ENCODE peak calls at places on chromosome 20, in eight cellular contexts. R is RWPE1, Y is KG1, M is T-helper 2 cell, E is HT1080, Z is mesendoderm, Q is lower leg skin, J is GM20000. X is an unnamed sample.

GRCh38 chr20:35663813-35664543 is 722 bp downstream of the CPNE1 start:
- DNase-seq in R (peak), Y (no peak), M (peak), E (peak), Z (peak), Q (peak), J (peak), X (peak)

GRCh38 chr20:49758781-49759180 is 45.1 kb upstream of the B4GALT5 start:
- DNase-seq in R (no peak), Y (no peak), M (no peak), E (no peak), Z (no peak), Q (no peak), J (no peak), X (no peak)

GRCh38 chr20:32963176-32963575 is 41.1 kb downstream of the SUN5 start:
- DNase-seq in R (no peak), Y (no peak), M (no peak), E (no peak), Z (no peak), Q (no peak), J (no peak), X (peak)

GRCh38 chr20:58294497-58295455 is 14.7 kb upstream of the RAB22A start:
- DNase-seq in R (peak), Y (no peak), M (no peak), E (no peak), Z (peak), Q (no peak), J (no peak), X (no peak)

GRCh38 chr20:59751075-59751711 is 146.9 kb downstream of the PHACTR3 start:
- DNase-seq in R (peak), Y (peak), M (no peak), E (peak), Z (peak), Q (peak), J (peak), X (peak)

GRCh38 chr20:51380401-51381385 is 161.8 kb downstream of the NFATC2 start:
- DNase-seq in R (no peak), Y (no peak), M (no peak), E (no peak), Z (peak), Q (no peak), J (no peak), X (no peak)

GRCh38 chr20:58515240-58516212 is at the start of gene APCDD1L:
- DNase-seq in R (peak), Y (no peak), M (no peak), E (peak), Z (peak), Q (peak), J (no peak), X (no peak)

GRCh38 chr20:7695622-7696021 is 244.6 kb downstream of the HAO1 start:
- DNase-seq in R (no peak), Y (no peak), M (no peak), E (peak), Z (no peak), Q (no peak), J (no peak), X (no peak)

GRCh38 chr20:3808141-3808479 is 12.0 kb downstream of the CDC25B start:
- DNase-seq in R (peak), Y (no peak), M (no peak), E (peak), Z (no peak), Q (peak), J (no peak), X (no peak)

GRCh38 chr20:41047975-41048305 is 19.3 kb downstream of the TOP1 start:
- DNase-seq in R (peak), Y (no peak), M (peak), E (peak), Z (no peak), Q (no peak), J (peak), X (peak)

GRCh38 chr20:49593441-49594142 is 25.7 kb upstream of the PTGIS start:
- DNase-seq in R (no peak), Y (no peak), M (no peak), E (no peak), Z (no peak), Q (no peak), J (no peak), X (no peak)

GRCh38 chr20:40612247-40612646 is 76.8 kb downstream of the MAFB start:
- DNase-seq in R (no peak), Y (no peak), M (no peak), E (no peak), Z (no peak), Q (no peak), J (no peak), X (no peak)

GRCh38 chr20:23092409-23092756 is 6.3 kb upstream of the CD93 start:
- DNase-seq in R (no peak), Y (no peak), M (no peak), E (no peak), Z (no peak), Q (no peak), J (no peak), X (no peak)

GRCh38 chr20:36070451-36070850 is 84.1 kb upstream of the EPB41L1 start:
- DNase-seq in R (no peak), Y (no peak), M (no peak), E (no peak), Z (peak), Q (peak), J (no peak), X (no peak)

GRCh38 chr20:20664795-20665194 is 47.6 kb downstream of the RALGAPA2 start:
- DNase-seq in R (peak), Y (no peak), M (no peak), E (peak), Z (peak), Q (no peak), J (peak), X (peak)

GRCh38 chr20:36992802-36993334 is 41.4 kb upstream of the SAMHD1 start:
- DNase-seq in R (no peak), Y (no peak), M (no peak), E (no peak), Z (no peak), Q (no peak), J (no peak), X (no peak)

GRCh38 chr20:34452281-34452982 is 63.8 kb upstream of the DYNLRB1 start:
- DNase-seq in R (no peak), Y (no peak), M (no peak), E (no peak), Z (no peak), Q (no peak), J (no peak), X (no peak)

GRCh38 chr20:63023071-63023835 is 16.5 kb upstream of the BHLHE23 start:
- DNase-seq in R (no peak), Y (no peak), M (no peak), E (no peak), Z (no peak), Q (no peak), J (no peak), X (no peak)

GRCh38 chr20:47761478-47762047 is 23.7 kb downstream of the SULF2 start:
- DNase-seq in R (no peak), Y (no peak), M (no peak), E (no peak), Z (peak), Q (no peak), J (no peak), X (no peak)

GRCh38 chr20:58599966-58600365 is 51.1 kb upstream of the STX16 start:
- DNase-seq in R (no peak), Y (no peak), M (no peak), E (no peak), Z (no peak), Q (no peak), J (no peak), X (no peak)

GRCh38 chr20:57470212-57470522 is 54.8 kb downstream of the CTCFL start:
- DNase-seq in R (no peak), Y (no peak), M (no peak), E (no peak), Z (no peak), Q (no peak), J (no peak), X (no peak)

GRCh38 chr20:62420846-62421715 is 6.3 kb downstream of the RBBP8NL start:
- DNase-seq in R (no peak), Y (no peak), M (no peak), E (no peak), Z (no peak), Q (no peak), J (no peak), X (no peak)

GRCh38 chr20:60138263-60139127 is 180.3 kb downstream of the CDH26 start:
- DNase-seq in R (peak), Y (no peak), M (peak), E (peak), Z (no peak), Q (peak), J (no peak), X (peak)

GRCh38 chr20:63016514-63017075 is 9.8 kb upstream of the BHLHE23 start:
- DNase-seq in R (no peak), Y (no peak), M (no peak), E (no peak), Z (no peak), Q (no peak), J (no peak), X (no peak)

GRCh38 chr20:58139849-58140786 is 88.3 kb downstream of the ANKRD60 start:
- DNase-seq in R (no peak), Y (no peak), M (no peak), E (no peak), Z (no peak), Q (peak), J (no peak), X (no peak)

GRCh38 chr20:14583413-14583812 is 246.0 kb upstream of the FLRT3 start:
- DNase-seq in R (peak), Y (no peak), M (no peak), E (peak), Z (no peak), Q (no peak), J (no peak), X (no peak)

GRCh38 chr20:24991897-24992419 is 593 bp downstream of the APMAP start:
- DNase-seq in R (peak), Y (no peak), M (no peak), E (peak), Z (peak), Q (peak), J (no peak), X (no peak)

GRCh38 chr20:48165401-48165685 is 380.1 kb upstream of the SULF2 start:
- DNase-seq in R (no peak), Y (no peak), M (no peak), E (no peak), Z (no peak), Q (no peak), J (no peak), X (no peak)

GRCh38 chr20:45934046-45934586 is 367 bp upstream of the PCIF1 start:
- DNase-seq in R (peak), Y (no peak), M (no peak), E (peak), Z (peak), Q (no peak), J (peak), X (peak)

GRCh38 chr20:21344216-21344615 is 41.1 kb downstream of the XRN2 start:
- DNase-seq in R (no peak), Y (no peak), M (no peak), E (no peak), Z (peak), Q (no peak), J (no peak), X (no peak)

GRCh38 chr20:42598586-42598985 is 591.1 kb downstream of the PTPRT start:
- DNase-seq in R (no peak), Y (no peak), M (no peak), E (no peak), Z (no peak), Q (no peak), J (no peak), X (no peak)

GRCh38 chr20:33362898-33363297 is 38.4 kb downstream of the CDK5RAP1 start:
- DNase-seq in R (no peak), Y (no peak), M (no peak), E (no peak), Z (no peak), Q (no peak), J (no peak), X (no peak)

GRCh38 chr20:25046181-25046641 is 11.7 kb downstream of the ACSS1 start:
- DNase-seq in R (no peak), Y (no peak), M (no peak), E (no peak), Z (no peak), Q (peak), J (no peak), X (no peak)

GRCh38 chr20:63639093-63639860 is 12.4 kb upstream of the GMEB2 start:
- DNase-seq in R (no peak), Y (no peak), M (peak), E (no peak), Z (no peak), Q (no peak), J (no peak), X (no peak)

X was measured in GM10248.